ENCODE peak calls at places on chromosomes 16 and 17, in seven cellular contexts. M is upper lobe of right lung, K is AG04450, Y is breast epithelium, U is BE2C, Z is heart right ventricle, J is transverse colon. E is an unnamed sample. For H3K27me3, the result is how much of the 10 kb centered on the place peaks cover.

GRCh38 chr17:82043507-82043906 is 6.0 kb upstream of the DCXR start:
- DNase-seq in M (no peak), K (no peak), Y (no peak), U (no peak), Z (no peak), J (no peak), E (no peak)

GRCh38 chr17:27457731-27458523 is 1.7 kb downstream of the KSR1 start:
- DNase-seq in M (no peak), K (no peak), Y (no peak), U (no peak), Z (no peak), J (no peak), E (no peak)

GRCh38 chr17:44084131-44084538 is 13.6 kb downstream of the G6PC3 start:
- DNase-seq in M (peak), K (no peak), Y (no peak), U (peak), Z (no peak), J (no peak), E (no peak)

GRCh38 chr16:57504001-57504400 is 17.7 kb upstream of the DOK4 start:
- DNase-seq in M (no peak), K (no peak), Y (no peak), U (peak), Z (no peak), J (no peak), E (no peak)

GRCh38 chr16:56451753-56452689 is 667 bp downstream of the OGFOD1 start:
- DNase-seq in M (no peak), K (no peak), Y (no peak), U (peak), Z (peak), J (peak), E (no peak)

GRCh38 chr17:82113422-82113821 is 15.4 kb upstream of the FASN start:
- DNase-seq in M (no peak), K (no peak), Y (no peak), U (no peak), Z (no peak), J (no peak), E (peak)

GRCh38 chr16:83356266-83356665 is 451.5 kb upstream of the HSBP1 start:
- DNase-seq in M (no peak), K (peak), Y (no peak), U (no peak), Z (no peak), J (no peak), E (no peak)

GRCh38 chr16:58331024-58331707 is 36.3 kb upstream of the PRSS54 start:
- DNase-seq in M (no peak), K (no peak), Y (no peak), U (no peak), Z (no peak), J (no peak), E (no peak)

GRCh38 chr16:85906349-85906748 is 7.4 kb downstream of the IRF8 start:
- DNase-seq in M (no peak), K (no peak), Y (no peak), U (no peak), Z (no peak), J (no peak), E (no peak)

GRCh38 chr17:32928527-32929287 is 754 bp downstream of the TMEM98 start:
- DNase-seq in M (no peak), K (no peak), Y (no peak), U (no peak), Z (no peak), J (no peak), E (no peak)

GRCh38 chr16:4064950-4065352 is 51.3 kb downstream of the ADCY9 start:
- DNase-seq in M (no peak), K (no peak), Y (no peak), U (no peak), Z (no peak), J (no peak), E (no peak)

GRCh38 chr17:36697907-36698526 is 96.6 kb downstream of the MRM1 start:
- DNase-seq in M (no peak), K (no peak), Y (no peak), U (no peak), Z (no peak), J (no peak), E (no peak)

GRCh38 chr16:85471469-85472431 is 141.4 kb upstream of the GSE1 start:
- DNase-seq in M (peak), K (no peak), Y (no peak), U (no peak), Z (no peak), J (peak), E (peak)

GRCh38 chr17:67245073-67245693 is at the start of gene HELZ:
- DNase-seq in M (peak), K (peak), Y (peak), U (peak), Z (peak), J (peak), E (peak)

DNA sequence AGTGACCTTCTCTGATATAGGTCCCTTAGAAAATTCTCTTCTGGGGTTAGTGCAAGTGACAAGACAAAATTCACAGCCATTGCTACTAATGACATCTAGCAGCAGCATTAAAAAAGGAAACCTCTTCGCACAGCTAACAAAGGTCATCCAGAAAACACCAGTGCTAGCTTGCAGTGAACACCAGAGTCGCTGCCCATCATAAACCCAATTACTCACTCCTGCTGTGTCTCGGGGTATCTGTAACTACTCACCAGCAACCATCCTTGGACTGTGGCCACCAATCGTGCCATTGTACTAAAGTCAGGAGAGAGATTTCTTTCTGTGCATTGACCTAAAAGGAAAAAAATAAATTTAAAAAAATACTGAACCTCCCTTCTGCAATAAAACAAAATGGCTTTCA is 1494.7 kb upstream of the CDH8 start:
- DNase-seq in M (no peak), K (no peak), Y (no peak), U (no peak), Z (peak), J (no peak), E (no peak)
- H3K4me3 ChIP-seq in M (no peak), K (no peak), Y (no peak), U (no peak), Z (no peak), J (no peak), E (no peak)

DNA sequence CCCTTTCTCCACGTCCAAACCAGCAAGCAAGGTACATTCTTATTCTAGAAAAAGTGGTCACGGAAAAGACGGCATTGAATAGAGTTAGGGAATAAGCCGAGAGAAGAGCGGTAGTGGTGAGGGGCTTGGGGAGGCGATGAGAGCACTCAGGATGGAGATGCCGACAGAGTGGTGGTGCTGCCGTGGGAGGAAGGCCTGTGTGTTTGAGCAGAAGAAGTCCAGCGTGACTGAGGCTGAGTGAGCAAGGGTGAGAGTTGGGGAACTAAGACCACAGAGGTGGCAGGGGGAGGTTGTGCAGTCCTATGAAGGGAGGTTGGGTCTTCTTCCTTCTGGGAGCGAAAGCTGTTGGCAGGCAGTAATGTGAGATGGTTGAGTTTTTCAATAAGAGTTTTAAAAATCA is 252.3 kb downstream of the ABCC12 start:
- DNase-seq in M (no peak), K (no peak), Y (no peak), U (no peak), Z (no peak), J (no peak), E (no peak)
- H3K27me3 ChIP-seq in M (under half), K (under half), Y (under half), U (under half), Z (under half), J (under half), E (under half)

GRCh38 chr16:65547799-65548446 is 426.1 kb upstream of the CDH11 start:
- DNase-seq in M (no peak), K (peak), Y (no peak), U (no peak), Z (no peak), J (no peak), E (no peak)

GRCh38 chr16:65543781-65544740 is 422.2 kb upstream of the CDH11 start:
- DNase-seq in M (no peak), K (no peak), Y (no peak), U (no peak), Z (no peak), J (no peak), E (no peak)

GRCh38 chr16:65546353-65546791 is 424.5 kb upstream of the CDH11 start:
- DNase-seq in M (no peak), K (no peak), Y (no peak), U (peak), Z (no peak), J (no peak), E (no peak)

DNA sequence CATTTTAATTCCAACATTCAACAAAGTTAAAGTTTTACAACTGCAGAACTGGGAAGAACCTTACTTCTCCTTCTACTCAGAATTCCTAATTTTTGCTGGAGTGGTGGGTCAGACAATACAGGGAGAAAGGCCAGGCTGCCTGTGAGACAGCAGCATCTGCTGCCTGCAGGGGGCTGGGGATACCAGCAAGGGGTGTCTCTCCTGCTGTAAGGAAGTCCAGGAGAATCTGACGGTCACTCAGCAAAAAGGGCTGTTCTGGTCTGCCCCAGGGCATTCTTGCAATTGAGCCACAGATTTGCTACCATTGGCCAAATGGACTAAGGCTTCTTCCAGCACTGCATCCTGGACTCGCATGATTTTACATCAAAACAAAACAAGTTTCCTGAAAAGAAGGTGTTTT is 426.6 kb upstream of the CDH11 start:
- DNase-seq in M (no peak), K (no peak), Y (no peak), U (peak), Z (no peak), J (no peak), E (no peak)
- TF ChIP-seq CTCF in M (no peak), K (peak), Y (no peak), U (no peak), Z (no peak), J (no peak), E (no peak)

GRCh38 chr17:29042679-29043538 is at the start of gene PIPOX:
- DNase-seq in M (no peak), K (no peak), Y (no peak), U (peak), Z (peak), J (peak), E (peak)
- H3K4me3 ChIP-seq in M (no peak), K (no peak), Y (no peak), U (no peak), Z (no peak), J (no peak), E (peak)

GRCh38 chr17:48622857-48623256 is 3.3 kb downstream of the HOXB9 start:
- DNase-seq in M (no peak), K (no peak), Y (no peak), U (no peak), Z (no peak), J (no peak), E (no peak)
- H3K27me3 ChIP-seq in M (half or more), K (half or more), Y (under half), U (half or more), Z (half or more), J (half or more), E (half or more)

DNA sequence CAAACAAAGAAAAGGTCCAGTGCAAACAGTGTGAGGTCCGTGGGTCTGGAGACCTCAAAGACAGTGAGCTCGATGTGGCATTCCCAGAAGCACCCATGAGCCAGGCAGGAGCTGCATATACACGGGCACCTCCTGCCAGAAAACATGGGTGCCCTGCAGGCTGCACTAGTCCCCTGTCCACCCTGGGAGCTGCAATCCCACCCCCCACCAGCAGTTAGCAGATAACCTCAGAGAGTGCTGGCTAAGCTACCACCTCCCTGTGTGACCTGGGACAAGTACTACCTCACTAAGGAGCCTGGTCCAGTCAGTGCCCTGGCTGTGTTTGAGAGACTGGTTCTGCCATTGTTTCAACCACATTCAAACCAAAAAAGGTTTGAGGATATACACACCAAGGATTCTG is 135.7 kb downstream of the ZNF423 start:
- DNase-seq in M (no peak), K (no peak), Y (no peak), U (no peak), Z (no peak), J (no peak), E (no peak)
- TF ChIP-seq CTCF in M (no peak), K (no peak), Y (no peak), U (no peak), Z (no peak), J (no peak), E (no peak)

DNA sequence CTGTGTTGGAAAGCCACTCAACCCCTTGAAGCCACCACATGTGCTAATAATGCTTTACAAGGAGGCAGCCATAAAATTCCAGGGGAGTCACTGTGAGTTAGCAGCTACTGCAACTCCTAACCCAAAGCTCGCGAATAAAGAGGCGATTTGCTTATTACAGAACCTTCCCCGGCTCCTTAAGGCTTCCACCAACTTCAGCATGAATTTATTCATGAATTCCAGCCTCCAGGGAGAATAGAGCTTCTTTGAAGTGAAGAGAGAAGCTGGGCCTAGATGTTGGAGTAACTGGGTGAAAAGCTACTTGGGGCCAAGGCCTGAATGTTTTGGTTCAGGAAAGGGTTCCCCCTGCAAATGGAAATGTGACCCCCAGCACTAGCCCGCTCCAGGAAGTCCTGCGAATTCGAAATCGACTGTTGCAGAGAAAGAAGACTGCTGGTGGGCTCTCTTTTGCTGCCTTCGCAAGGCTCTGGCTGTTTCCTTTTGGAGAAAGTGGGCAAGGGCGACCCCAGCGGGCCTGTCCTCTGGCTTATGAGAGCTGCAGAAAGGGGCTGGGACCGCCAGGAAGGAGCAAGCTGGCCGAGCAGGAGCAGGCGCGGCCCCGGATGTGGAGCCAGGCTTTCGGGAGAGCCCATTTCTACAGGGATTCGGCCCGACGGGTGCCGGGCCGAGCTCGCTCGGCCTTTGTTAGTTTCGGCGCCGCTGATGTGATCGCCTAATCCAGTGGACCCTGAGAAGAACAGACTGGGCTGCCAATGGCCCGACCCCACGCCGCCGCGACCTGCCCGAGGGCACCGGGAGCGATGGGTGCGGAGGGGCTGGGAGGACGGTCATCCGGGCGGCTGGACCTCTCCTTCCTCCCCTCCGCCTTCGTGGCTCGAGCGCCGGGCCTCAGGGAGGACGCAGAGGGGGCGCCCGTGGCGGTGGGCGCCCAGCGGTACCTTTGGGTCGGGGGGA is 7.6 kb downstream of the CBX8 start:
- DNase-seq in M (no peak), K (no peak), Y (no peak), U (no peak), Z (no peak), J (no peak), E (peak)
- H3K4me3 ChIP-seq in M (no peak), K (peak), Y (peak), U (no peak), Z (no peak), J (no peak), E (no peak)

DNA sequence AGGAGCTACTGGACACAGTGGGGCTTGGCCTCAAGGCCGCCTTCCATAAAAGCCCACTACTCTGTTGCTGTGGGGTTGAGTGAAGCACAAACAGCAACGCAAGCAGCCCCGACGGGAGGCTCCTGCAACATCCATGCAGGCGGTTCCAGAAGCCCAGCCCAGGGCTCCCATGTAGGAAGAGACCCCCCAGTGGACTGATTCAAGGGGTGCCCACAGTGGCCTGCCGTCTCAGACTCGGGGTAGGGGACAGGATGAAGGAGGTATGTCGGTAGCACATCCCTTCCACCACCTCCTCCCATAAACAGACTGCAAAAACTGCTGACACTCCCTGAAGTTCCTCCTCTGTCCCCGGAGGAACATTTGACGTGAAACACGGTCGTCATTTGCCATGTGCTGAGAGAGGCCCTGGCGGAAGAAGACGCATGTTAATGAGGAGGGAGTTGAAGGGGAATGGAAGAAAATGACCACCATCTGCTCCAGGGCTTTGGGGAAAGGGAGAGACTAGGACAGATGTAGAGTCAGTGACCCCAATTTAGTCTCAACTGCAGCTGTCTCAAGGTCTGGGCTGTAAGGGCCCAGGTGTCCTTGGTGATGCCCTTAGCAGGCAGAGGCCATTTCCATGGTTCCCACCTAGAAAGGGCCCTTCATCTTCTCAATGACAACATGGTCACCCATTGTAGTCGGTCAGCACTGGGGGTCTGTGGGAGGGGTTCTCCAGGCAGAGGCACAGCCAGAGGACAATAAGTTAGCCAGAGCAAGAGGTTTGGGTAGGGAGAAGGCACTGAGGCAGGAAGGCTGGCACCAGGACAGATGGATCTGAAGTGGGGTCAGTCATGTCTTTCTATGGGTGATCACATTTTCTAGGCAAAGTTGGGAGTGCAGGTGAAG is 200.6 kb downstream of the CPPED1 start:
- DNase-seq in M (no peak), K (no peak), Y (no peak), U (no peak), Z (no peak), J (no peak), E (no peak)
- H3K27me3 ChIP-seq in M (under half), K (under half), Y (under half), U (under half), Z (under half), J (under half), E (under half)

DNA sequence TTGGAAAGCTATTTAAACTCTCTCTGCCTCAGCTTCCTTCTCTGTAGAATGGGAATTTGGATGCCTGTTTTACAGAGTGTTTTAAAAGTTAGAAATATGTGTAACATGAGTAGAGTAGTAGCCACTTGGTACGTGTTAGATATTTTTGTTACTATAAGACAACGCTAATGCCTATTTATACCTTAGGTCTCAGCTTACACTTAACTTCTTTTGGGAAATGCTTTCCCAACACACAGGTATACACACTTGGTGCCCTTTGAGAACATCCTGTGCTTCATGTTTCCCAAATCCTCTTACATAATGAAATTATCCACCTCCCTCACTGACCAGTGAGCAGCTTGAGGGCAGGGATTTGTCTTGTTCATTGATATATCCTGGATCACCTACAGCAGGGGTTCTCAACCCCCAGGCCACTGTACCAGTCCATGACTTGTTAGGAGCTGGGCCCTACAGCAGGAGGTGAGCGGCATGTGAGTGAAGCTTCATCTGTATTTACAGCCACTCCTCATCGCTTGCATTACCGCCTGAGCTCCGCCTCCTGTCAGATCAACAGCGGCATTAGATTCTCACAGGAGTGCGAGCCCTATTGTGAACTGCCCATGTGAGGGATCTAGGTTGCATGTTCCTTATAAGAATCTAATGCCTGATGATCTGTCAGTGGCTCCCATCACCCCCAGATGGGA is 33.5 kb downstream of the ARSG start:
- DNase-seq in M (no peak), K (no peak), Y (no peak), U (no peak), Z (no peak), J (no peak), E (no peak)
- TF ChIP-seq CTCF in M (no peak), K (no peak), Y (no peak), U (no peak), Z (no peak), J (no peak), E (no peak)

E was measured in lower lobe of right lung.